ENCODE peak calls at places on chromosomes 16 and 17, in five cellular contexts. One of them, this sample, is unnamed.
A peak's percentile ranks its signal among the peaks of the same experiment; 100 is the strongest.

GRCh38 chr17:48244121-48244711 is 136.7 kb downstream of the SNX11 start:
- DNase-seq in NB4: peak; percentile 38
- DNase-seq in thyroid gland: no peak
- DNase-seq in neuronal stem cell: no peak
- DNase-seq in fibroblast of the aortic adventitia: no peak
- DNase-seq in this sample: peak; percentile 69

GRCh38 chr17:3049705-3050295 is 13.6 kb downstream of the OR1D5 start:
- DNase-seq in NB4: peak; percentile 30
- DNase-seq in thyroid gland: no peak
- DNase-seq in neuronal stem cell: no peak
- DNase-seq in fibroblast of the aortic adventitia: no peak
- DNase-seq in this sample: no peak

GRCh38 chr16:23410176-23410575 is 42.8 kb downstream of the COG7 start:
- DNase-seq in NB4: no peak
- DNase-seq in thyroid gland: peak; percentile 50
- DNase-seq in neuronal stem cell: no peak
- DNase-seq in fibroblast of the aortic adventitia: no peak
- DNase-seq in this sample: no peak

GRCh38 chr16:77332792-77333191 is 102.0 kb downstream of the ADAMTS18 start:
- DNase-seq in NB4: no peak
- DNase-seq in thyroid gland: no peak
- DNase-seq in neuronal stem cell: no peak
- DNase-seq in fibroblast of the aortic adventitia: no peak
- DNase-seq in this sample: no peak

GRCh38 chr16:83420206-83420760 is 387.5 kb upstream of the HSBP1 start:
- DNase-seq in NB4: peak; percentile 46
- DNase-seq in thyroid gland: no peak
- DNase-seq in neuronal stem cell: peak; percentile 67
- DNase-seq in fibroblast of the aortic adventitia: peak; percentile 63
- DNase-seq in this sample: no peak

GRCh38 chr16:89222931-89223330 is 5.4 kb downstream of the ZNF778 start:
- DNase-seq in NB4: no peak
- DNase-seq in thyroid gland: no peak
- DNase-seq in neuronal stem cell: no peak
- DNase-seq in fibroblast of the aortic adventitia: no peak
- DNase-seq in this sample: no peak

GRCh38 chr16:88650749-88651275 is at the start of gene CYBA:
- DNase-seq in NB4: peak; percentile 92
- DNase-seq in thyroid gland: peak; percentile 90
- DNase-seq in neuronal stem cell: peak; percentile 44
- DNase-seq in fibroblast of the aortic adventitia: peak; percentile 39
- DNase-seq in this sample: no peak

GRCh38 chr16:31010539-31010938 is at the start of gene STX1B:
- DNase-seq in NB4: no peak
- DNase-seq in thyroid gland: no peak
- DNase-seq in neuronal stem cell: peak; percentile 59
- DNase-seq in fibroblast of the aortic adventitia: no peak
- DNase-seq in this sample: no peak

GRCh38 chr17:74194682-74195081 is 8.8 kb upstream of the RPL38 start:
- DNase-seq in NB4: no peak
- DNase-seq in thyroid gland: no peak
- DNase-seq in neuronal stem cell: no peak
- DNase-seq in fibroblast of the aortic adventitia: no peak
- DNase-seq in this sample: no peak

GRCh38 chr17:4161179-4161559 is 18.2 kb downstream of the CYB5D2 start:
- DNase-seq in NB4: peak; percentile 14
- DNase-seq in thyroid gland: peak; percentile 71
- DNase-seq in neuronal stem cell: no peak
- DNase-seq in fibroblast of the aortic adventitia: peak; percentile 72
- DNase-seq in this sample: peak; percentile 63

GRCh38 chr16:894841-895240 is 75.9 kb downstream of the LMF1 start:
- DNase-seq in NB4: no peak
- DNase-seq in thyroid gland: no peak
- DNase-seq in neuronal stem cell: no peak
- DNase-seq in fibroblast of the aortic adventitia: no peak
- DNase-seq in this sample: no peak

GRCh38 chr16:85066346-85066885 is 38.8 kb downstream of the KIAA0513 start:
- DNase-seq in NB4: no peak
- DNase-seq in thyroid gland: no peak
- DNase-seq in neuronal stem cell: no peak
- DNase-seq in fibroblast of the aortic adventitia: no peak
- DNase-seq in this sample: no peak

GRCh38 chr17:40910441-40910841 is 25.4 kb upstream of the KRT20 start:
- DNase-seq in NB4: no peak
- DNase-seq in thyroid gland: no peak
- DNase-seq in neuronal stem cell: no peak
- DNase-seq in fibroblast of the aortic adventitia: peak; percentile 77
- DNase-seq in this sample: no peak

GRCh38 chr17:59357929-59358328 is 26.5 kb downstream of the YPEL2 start:
- DNase-seq in NB4: no peak
- DNase-seq in thyroid gland: no peak
- DNase-seq in neuronal stem cell: no peak
- DNase-seq in fibroblast of the aortic adventitia: peak; percentile 57
- DNase-seq in this sample: no peak

GRCh38 chr16:71927383-71927782 is 32.1 kb downstream of the IST1 start:
- DNase-seq in NB4: no peak
- DNase-seq in thyroid gland: peak; percentile 76
- DNase-seq in neuronal stem cell: no peak
- DNase-seq in fibroblast of the aortic adventitia: peak; percentile 93
- DNase-seq in this sample: peak; percentile 67

GRCh38 chr17:45235071-45236001 is 13.7 kb downstream of the FMNL1 start:
- DNase-seq in NB4: peak; percentile 83
- DNase-seq in thyroid gland: peak; percentile 73
- DNase-seq in neuronal stem cell: peak; percentile 83
- DNase-seq in fibroblast of the aortic adventitia: peak; percentile 83
- DNase-seq in this sample: no peak

GRCh38 chr16:7679899-7680298 is 347.3 kb downstream of the RBFOX1 start:
- DNase-seq in NB4: no peak
- DNase-seq in thyroid gland: no peak
- DNase-seq in neuronal stem cell: no peak
- DNase-seq in fibroblast of the aortic adventitia: no peak
- DNase-seq in this sample: no peak

GRCh38 chr17:72735602-72736001 is 356.9 kb downstream of the SLC39A11 start:
- DNase-seq in NB4: no peak
- DNase-seq in thyroid gland: no peak
- DNase-seq in neuronal stem cell: no peak
- DNase-seq in fibroblast of the aortic adventitia: no peak
- DNase-seq in this sample: no peak

GRCh38 chr17:75006653-75007052 is 5.8 kb upstream of the MRPL58 start:
- DNase-seq in NB4: peak; percentile 54
- DNase-seq in thyroid gland: no peak
- DNase-seq in neuronal stem cell: no peak
- DNase-seq in fibroblast of the aortic adventitia: no peak
- DNase-seq in this sample: no peak

GRCh38 chr17:20091161-20092029 is 82.2 kb downstream of the SPECC1 start:
- DNase-seq in NB4: no peak
- DNase-seq in thyroid gland: no peak
- DNase-seq in neuronal stem cell: no peak
- DNase-seq in fibroblast of the aortic adventitia: peak; percentile 58
- DNase-seq in this sample: no peak

GRCh38 chr17:46837521-46837920 is 13.9 kb upstream of the WNT9B start:
- DNase-seq in NB4: no peak
- DNase-seq in thyroid gland: no peak
- DNase-seq in neuronal stem cell: no peak
- DNase-seq in fibroblast of the aortic adventitia: no peak
- DNase-seq in this sample: no peak

GRCh38 chr16:10983175-10983558 is 38.8 kb downstream of the CLEC16A start:
- DNase-seq in NB4: no peak
- DNase-seq in thyroid gland: no peak
- DNase-seq in neuronal stem cell: no peak
- DNase-seq in fibroblast of the aortic adventitia: no peak
- DNase-seq in this sample: no peak

GRCh38 chr17:78121801-78122220 is 6.7 kb downstream of the TMC6 start:
- DNase-seq in NB4: no peak
- DNase-seq in thyroid gland: no peak
- DNase-seq in neuronal stem cell: no peak
- DNase-seq in fibroblast of the aortic adventitia: no peak
- DNase-seq in this sample: no peak

GRCh38 chr17:78122221-78122990 is 6.1 kb downstream of the TMC6 start:
- DNase-seq in NB4: no peak
- DNase-seq in thyroid gland: no peak
- DNase-seq in neuronal stem cell: no peak
- DNase-seq in fibroblast of the aortic adventitia: no peak
- DNase-seq in this sample: no peak

GRCh38 chr17:78120537-78120936 is 8.0 kb downstream of the TMC6 start:
- DNase-seq in NB4: no peak
- DNase-seq in thyroid gland: no peak
- DNase-seq in neuronal stem cell: no peak
- DNase-seq in fibroblast of the aortic adventitia: no peak
- DNase-seq in this sample: no peak

GRCh38 chr17:78122991-78123249 is 5.6 kb downstream of the TMC6 start:
- DNase-seq in NB4: no peak
- DNase-seq in thyroid gland: no peak
- DNase-seq in neuronal stem cell: no peak
- DNase-seq in fibroblast of the aortic adventitia: no peak
- DNase-seq in this sample: no peak

DNA sequence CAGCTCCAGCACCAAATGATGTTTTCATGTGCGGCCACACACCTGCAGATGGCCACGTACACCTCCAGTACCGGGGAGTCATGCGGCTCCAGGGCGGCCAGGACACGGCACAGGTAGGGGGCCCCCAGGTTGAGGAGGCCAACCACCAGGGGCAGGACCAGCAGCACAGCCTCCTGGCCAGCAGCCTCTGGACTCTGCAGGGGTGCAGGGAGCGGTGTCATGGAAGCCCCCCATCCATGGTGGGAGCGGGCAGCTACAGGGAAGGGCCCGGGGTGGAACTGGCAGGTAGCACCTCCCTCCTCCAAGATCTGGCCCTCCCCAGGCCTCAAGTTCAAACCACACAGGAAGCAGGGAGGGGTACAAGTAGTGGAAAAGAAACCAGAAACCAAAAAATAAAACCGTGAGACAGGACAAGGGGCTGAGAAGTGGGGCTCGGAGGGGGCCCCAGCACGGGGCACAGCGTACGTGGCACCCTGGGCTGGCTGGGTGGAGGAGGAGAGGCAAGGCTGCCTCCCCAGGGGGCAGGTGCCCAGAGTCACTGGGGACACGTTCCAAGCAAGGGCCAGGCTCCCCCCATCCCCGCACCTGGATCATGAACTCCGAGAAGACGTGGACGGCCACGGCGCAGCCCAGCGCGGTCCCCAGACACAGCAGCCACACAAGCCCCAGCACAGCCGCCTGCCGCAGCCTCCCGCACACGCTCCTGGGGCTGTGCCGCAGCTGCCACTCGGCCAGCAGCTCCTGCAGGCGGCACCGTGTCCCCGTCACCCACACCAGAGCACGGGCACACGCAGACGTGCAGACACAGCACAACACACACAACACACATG is 7.4 kb downstream of the TMC6 start:
- DNase-seq in NB4: peak; percentile 43
- DNase-seq in thyroid gland: no peak
- DNase-seq in neuronal stem cell: no peak
- DNase-seq in fibroblast of the aortic adventitia: no peak
- DNase-seq in this sample: no peak
- H3K4me3 ChIP-seq in NB4: no peak overlapping the region
- H3K4me3 ChIP-seq in thyroid gland: no peak overlapping the region
- H3K4me3 ChIP-seq in neuronal stem cell: no peak overlapping the region
- H3K4me3 ChIP-seq in fibroblast of the aortic adventitia: no peak overlapping the region
- H3K4me3 ChIP-seq in this sample: no peak overlapping the region

GRCh38 chr16:3165111-3165822 is 22.7 kb upstream of the OR1F1 start:
- DNase-seq in NB4: no peak
- DNase-seq in thyroid gland: no peak
- DNase-seq in neuronal stem cell: no peak
- DNase-seq in fibroblast of the aortic adventitia: no peak
- DNase-seq in this sample: no peak
- H3K4me3 ChIP-seq in NB4: no peak overlapping the region
- H3K4me3 ChIP-seq in thyroid gland: no peak overlapping the region
- H3K4me3 ChIP-seq in neuronal stem cell: no peak overlapping the region
- H3K4me3 ChIP-seq in fibroblast of the aortic adventitia: no peak overlapping the region
- H3K4me3 ChIP-seq in this sample: no peak overlapping the region

DNA sequence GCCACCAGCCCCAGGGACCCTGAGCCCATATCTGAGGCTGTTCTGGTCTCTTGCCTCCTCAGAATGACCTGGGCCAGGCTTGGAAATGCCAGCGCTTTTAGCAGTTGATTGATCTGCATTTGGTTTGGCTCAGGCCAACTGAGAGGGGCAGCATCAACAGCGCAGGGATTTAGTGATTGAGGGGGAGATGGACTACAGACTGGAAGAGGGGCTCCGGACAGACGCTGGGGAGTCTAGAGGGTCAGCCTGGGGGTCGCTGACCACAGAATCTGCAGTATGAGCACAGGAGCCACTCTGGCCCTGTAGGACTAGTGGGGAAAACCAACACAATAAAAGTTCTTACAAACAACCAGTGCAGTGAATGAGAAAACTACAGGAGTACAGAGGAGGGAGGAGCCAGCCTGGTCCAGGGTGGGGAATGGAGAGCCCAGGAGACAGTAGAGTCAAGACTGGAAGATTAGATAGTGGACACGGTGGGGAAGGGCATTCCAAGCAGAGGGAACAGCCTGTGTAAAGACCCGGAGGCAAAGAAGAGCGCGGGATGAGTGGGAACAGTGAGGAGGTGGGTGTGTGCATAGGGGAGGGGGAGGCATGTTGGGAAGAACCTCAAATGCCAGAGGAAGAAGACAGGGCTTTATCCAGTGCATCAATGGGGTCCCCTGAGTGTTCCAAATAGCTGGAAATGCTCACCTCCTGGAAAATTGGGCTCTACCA is 128.9 kb downstream of the MRM1 start:
- DNase-seq in NB4: no peak
- DNase-seq in thyroid gland: no peak
- DNase-seq in neuronal stem cell: no peak
- DNase-seq in fibroblast of the aortic adventitia: no peak
- DNase-seq in this sample: no peak
- H3K4me3 ChIP-seq in NB4: no peak overlapping the region
- H3K4me3 ChIP-seq in thyroid gland: no peak overlapping the region
- H3K4me3 ChIP-seq in neuronal stem cell: no peak overlapping the region
- H3K4me3 ChIP-seq in fibroblast of the aortic adventitia: no peak overlapping the region
- H3K4me3 ChIP-seq in this sample: no peak overlapping the region

DNA sequence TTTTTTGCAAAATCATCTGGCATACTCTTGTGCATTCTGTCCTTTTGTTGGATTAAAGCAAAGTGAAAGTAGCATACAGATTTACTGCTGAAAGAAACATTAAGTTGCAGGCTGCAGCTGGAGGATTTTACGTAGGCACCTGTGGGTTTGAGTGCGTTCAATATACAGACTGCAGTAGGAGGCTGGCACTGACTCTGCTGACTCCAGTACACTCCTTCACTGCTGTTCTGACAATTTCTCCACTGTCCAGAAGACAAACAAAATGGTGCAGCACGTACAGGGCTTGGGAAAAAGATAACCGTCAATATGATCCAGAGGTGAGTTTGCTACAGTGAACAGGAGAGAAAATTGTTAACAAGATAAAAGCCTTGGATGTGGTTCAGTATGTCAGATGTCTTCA is 73.3 kb downstream of the TANC2 start:
- DNase-seq in NB4: no peak
- DNase-seq in thyroid gland: no peak
- DNase-seq in neuronal stem cell: no peak
- DNase-seq in fibroblast of the aortic adventitia: peak; percentile 34
- DNase-seq in this sample: no peak
- H3K4me3 ChIP-seq in NB4: no peak overlapping the region
- H3K4me3 ChIP-seq in thyroid gland: no peak overlapping the region
- H3K4me3 ChIP-seq in neuronal stem cell: no peak overlapping the region
- H3K4me3 ChIP-seq in fibroblast of the aortic adventitia: peak overlapping the region; percentile 54
- H3K4me3 ChIP-seq in this sample: no peak overlapping the region